ENCODE peak calls at places on chromosomes 11 and 22, in five cellular contexts. One of them, this sample, is unnamed.

GRCh38 chr22:28129319-28129962 is 210.4 kb upstream of the PITPNB start:
- DNase-seq in A549: no peak
- DNase-seq in H1: peak; percentile 46
- DNase-seq in HepG2: no peak
- DNase-seq in K562: no peak
- DNase-seq in this sample: no peak

GRCh38 chr11:35852056-35852455 is 91.8 kb upstream of the LDLRAD3 start:
- DNase-seq in H1: no peak
- DNase-seq in HepG2: no peak
- DNase-seq in K562: no peak
- DNase-seq in A549: no peak
- DNase-seq in this sample: no peak

GRCh38 chr11:106959800-106960199 is 58.5 kb downstream of the GUCY1A2 start:
- DNase-seq in K562: no peak
- DNase-seq in A549: no peak
- DNase-seq in H1: no peak
- DNase-seq in HepG2: no peak
- DNase-seq in this sample: no peak

GRCh38 chr11:92180664-92181251 is 43.9 kb upstream of the FAT3 start:
- DNase-seq in H1: no peak
- DNase-seq in A549: no peak
- DNase-seq in K562: no peak
- DNase-seq in HepG2: no peak
- DNase-seq in this sample: no peak

GRCh38 chr11:101706541-101706940 is 122.7 kb upstream of the TRPC6 start:
- DNase-seq in A549: peak; percentile 60
- DNase-seq in HepG2: no peak
- DNase-seq in H1: no peak
- DNase-seq in K562: no peak
- DNase-seq in this sample: no peak

GRCh38 chr11:64146036-64146943 is 19.6 kb downstream of the MACROD1 start:
- DNase-seq in K562: peak; percentile 86
- DNase-seq in A549: peak; percentile 65
- DNase-seq in HepG2: peak; percentile 54
- DNase-seq in H1: peak; percentile 69
- DNase-seq in this sample: no peak

GRCh38 chr22:31160328-31160978 is 471 bp downstream of the RNF185 start:
- DNase-seq in H1: no peak
- DNase-seq in A549: no peak
- DNase-seq in K562: peak; percentile 16
- DNase-seq in HepG2: no peak
- DNase-seq in this sample: no peak

GRCh38 chr22:24037851-24038765 is 27.0 kb downstream of the CABIN1 start:
- DNase-seq in A549: no peak
- DNase-seq in HepG2: no peak
- DNase-seq in H1: no peak
- DNase-seq in K562: no peak
- DNase-seq in this sample: no peak

GRCh38 chr11:46475926-46476545 is 84.5 kb upstream of the CHRM4 start:
- DNase-seq in H1: no peak
- DNase-seq in K562: no peak
- DNase-seq in A549: no peak
- DNase-seq in HepG2: no peak
- DNase-seq in this sample: peak; percentile 28

GRCh38 chr22:21098099-21098671 is 52.4 kb downstream of the LRRC74B start:
- DNase-seq in H1: no peak
- DNase-seq in HepG2: no peak
- DNase-seq in K562: peak; percentile 83
- DNase-seq in A549: peak; percentile 37
- DNase-seq in this sample: no peak

GRCh38 chr11:16191852-16192240 is 164.5 kb downstream of the SOX6 start:
- DNase-seq in K562: no peak
- DNase-seq in H1: no peak
- DNase-seq in HepG2: no peak
- DNase-seq in A549: no peak
- DNase-seq in this sample: no peak

GRCh38 chr11:15145635-15146034 is 30.9 kb downstream of the INSC start:
- DNase-seq in H1: no peak
- DNase-seq in K562: no peak
- DNase-seq in HepG2: no peak
- DNase-seq in A549: no peak
- DNase-seq in this sample: no peak

GRCh38 chr11:85170184-85170583 is 457.0 kb downstream of the DLG2 start:
- DNase-seq in H1: peak; percentile 13
- DNase-seq in HepG2: no peak
- DNase-seq in A549: peak; percentile 67
- DNase-seq in K562: no peak
- DNase-seq in this sample: no peak

GRCh38 chr11:106656646-106657045 is 361.6 kb downstream of the GUCY1A2 start:
- DNase-seq in HepG2: no peak
- DNase-seq in H1: no peak
- DNase-seq in K562: no peak
- DNase-seq in A549: no peak
- DNase-seq in this sample: no peak

GRCh38 chr11:26948881-26949280 is 45.0 kb upstream of the FIBIN start:
- DNase-seq in HepG2: no peak
- DNase-seq in H1: no peak
- DNase-seq in A549: no peak
- DNase-seq in K562: no peak
- DNase-seq in this sample: no peak

GRCh38 chr11:41222236-41222635 is 237.2 kb downstream of the LRRC4C start:
- DNase-seq in H1: no peak
- DNase-seq in K562: no peak
- DNase-seq in HepG2: no peak
- DNase-seq in A549: no peak
- DNase-seq in this sample: no peak

DNA sequence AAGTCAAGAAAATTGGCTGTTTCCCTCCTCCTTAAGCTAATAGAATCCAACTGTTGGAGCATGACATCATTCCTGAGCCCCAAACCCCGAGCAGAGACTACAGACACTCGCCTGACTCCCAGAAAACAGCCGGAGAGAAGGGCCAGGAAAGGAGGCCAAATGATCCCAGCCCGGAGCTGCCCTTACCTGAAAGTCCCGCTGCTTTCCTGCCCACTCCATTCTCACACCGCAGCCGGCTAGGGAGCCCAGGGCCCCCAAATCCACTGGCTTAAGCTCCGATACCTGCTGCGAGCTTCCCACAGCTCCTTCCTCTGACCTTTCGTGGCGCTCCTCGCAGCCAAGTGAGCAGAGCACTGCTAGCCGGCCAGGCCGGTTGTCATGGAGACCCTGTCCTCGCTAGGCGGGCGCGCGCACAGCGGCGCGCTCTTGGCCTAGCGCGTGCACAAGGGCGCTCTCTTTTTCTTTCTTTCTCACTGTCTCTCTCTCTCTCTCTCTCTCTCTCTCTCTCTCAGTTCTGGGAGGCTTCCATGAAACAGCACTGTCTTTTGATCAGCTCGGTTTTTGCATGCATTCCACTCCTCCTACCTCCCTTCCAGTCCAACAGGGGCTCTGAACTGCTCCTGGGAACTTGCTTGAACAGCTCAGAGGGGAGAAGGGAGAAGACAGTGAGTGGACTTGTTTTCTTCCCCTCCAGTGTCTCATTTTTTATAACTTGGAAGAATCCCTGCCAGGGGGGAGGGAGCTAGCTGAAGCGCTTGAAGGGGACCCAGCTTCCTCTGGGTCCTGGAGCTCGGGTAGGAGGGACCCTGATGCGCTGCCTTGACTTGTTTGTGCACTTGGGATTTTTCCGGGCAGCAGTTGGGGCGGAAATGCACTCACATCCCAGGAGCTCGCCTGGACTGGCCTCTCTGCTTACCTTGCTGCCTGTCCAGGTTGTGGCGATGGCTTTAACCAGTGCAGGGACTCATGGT is 100.4 kb upstream of the AKIP1 start:
- DNase-seq in A549: no peak
- DNase-seq in H1: no peak
- DNase-seq in HepG2: peak; percentile 63
- DNase-seq in K562: peak; percentile 55
- DNase-seq in this sample: no peak
- TF ChIP-seq KDM1A in A549: no peak
- TF ChIP-seq KDM1A in H1: no peak
- TF ChIP-seq KDM1A in HepG2: no peak
- TF ChIP-seq KDM1A in K562: no peak
- TF ChIP-seq KDM1A in this sample: no peak

DNA sequence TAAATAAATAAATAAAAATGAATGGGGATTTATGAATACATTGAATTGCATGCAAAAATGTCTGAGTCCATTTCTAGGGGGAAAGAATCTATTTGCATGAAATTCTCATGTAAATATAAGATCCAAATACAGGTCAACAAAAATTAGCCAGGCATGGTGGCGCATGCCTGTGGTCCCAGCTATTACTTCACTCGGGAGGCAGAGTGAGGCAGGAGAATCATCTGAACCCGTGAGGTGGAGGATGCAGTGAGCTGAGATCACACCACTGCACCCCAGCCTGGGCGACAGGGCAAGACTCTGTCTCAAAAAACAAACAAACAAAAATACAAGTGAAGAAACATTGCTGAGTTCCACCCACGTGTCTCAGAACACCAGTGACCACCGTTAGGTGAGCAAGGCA is 17.4 kb downstream of the PACSIN2 start:
- DNase-seq in A549: no peak
- DNase-seq in HepG2: no peak
- DNase-seq in K562: no peak
- DNase-seq in H1: no peak
- DNase-seq in this sample: no peak
- TF ChIP-seq KDM1A in A549: no peak
- TF ChIP-seq KDM1A in HepG2: no peak
- TF ChIP-seq KDM1A in K562: no peak
- TF ChIP-seq KDM1A in H1: no peak
- TF ChIP-seq KDM1A in this sample: no peak

DNA sequence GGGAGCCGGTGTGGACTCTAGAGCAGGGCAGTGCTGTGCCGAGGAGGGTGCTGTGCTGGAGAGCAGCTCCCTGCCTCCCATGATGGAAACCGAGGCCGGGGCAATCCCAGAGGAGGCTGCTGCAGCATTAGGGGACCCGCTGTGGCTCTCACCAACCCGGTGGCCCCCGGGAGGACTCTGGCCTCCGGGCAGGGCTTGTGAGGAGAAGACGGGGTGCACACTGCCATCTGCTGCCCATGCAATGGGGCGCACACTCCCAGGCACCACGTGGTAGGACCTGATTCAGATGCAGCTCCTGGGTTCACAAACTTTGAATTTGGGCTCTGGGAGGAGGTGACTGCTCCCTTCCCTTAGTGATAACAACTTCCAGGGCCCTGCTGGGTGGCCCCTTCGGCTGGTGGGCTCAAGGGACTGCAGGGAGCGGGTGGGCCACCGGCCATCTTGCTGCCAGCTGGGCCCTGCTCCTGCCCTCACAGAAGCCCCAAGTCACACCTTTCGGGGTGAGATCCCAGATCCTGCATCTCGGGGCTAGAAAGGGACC is 93.8 kb upstream of the FGF3 start:
- DNase-seq in H1: no peak
- DNase-seq in K562: no peak
- DNase-seq in HepG2: no peak
- DNase-seq in A549: peak; percentile 36
- DNase-seq in this sample: no peak
- TF ChIP-seq KDM1A in H1: no peak
- TF ChIP-seq KDM1A in K562: no peak
- TF ChIP-seq KDM1A in HepG2: no peak
- TF ChIP-seq KDM1A in A549: no peak
- TF ChIP-seq KDM1A in this sample: no peak

DNA sequence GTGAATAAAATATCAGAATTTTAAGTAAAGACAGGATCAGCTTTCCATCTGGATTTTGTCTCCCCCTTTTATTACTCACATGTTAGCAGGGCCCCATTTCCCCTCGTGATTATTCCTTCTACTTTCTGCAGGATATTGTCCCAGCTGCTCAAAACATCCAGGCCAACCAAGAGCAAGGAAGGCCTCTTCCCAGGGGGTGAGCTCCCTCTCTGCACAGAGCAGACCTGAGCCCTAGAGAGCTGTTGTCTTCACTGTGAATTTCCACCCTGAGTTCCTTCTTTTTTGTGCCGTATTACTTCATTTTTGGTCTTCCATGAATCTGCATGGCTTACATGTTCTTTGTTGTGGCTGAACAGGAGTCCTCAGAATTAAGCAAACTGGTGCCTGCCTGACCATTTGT is 3.8 kb upstream of the TMPRSS13 start:
- DNase-seq in HepG2: no peak
- DNase-seq in H1: no peak
- DNase-seq in A549: no peak
- DNase-seq in K562: no peak
- DNase-seq in this sample: no peak
- TF ChIP-seq KDM1A in HepG2: no peak
- TF ChIP-seq KDM1A in H1: no peak
- TF ChIP-seq KDM1A in A549: no peak
- TF ChIP-seq KDM1A in K562: no peak
- TF ChIP-seq KDM1A in this sample: no peak

This sample was measured in GM12878.